ENCODE peak calls at places on chromosomes 3 and 15, in ten cellular contexts. P is naive B cell; Y is hypothalamus; W is adrenal gland; H is IMR-90; S is cardiac fibroblast; Q is prostate gland; A is cardiac muscle cell; G is transverse colon; F is stimulated activated naive B cell treated with anti-CD40 and anti-IgM and Interleukin-4, amounts not matched to agents 10 μg/mL and 1 μg/mL and 100 μg/mL, for 72 hours. D is an unnamed sample.

GRCh38 chr15:73994419-73994883 is at the start of gene PML:
- DNase-seq in G (peak), S (peak), W (peak), P (peak), F (peak), Q (peak), A (peak), H (peak), Y (peak), D (peak)

GRCh38 chr3:110237091-110237615 is 834.5 kb upstream of the NECTIN3 start:
- DNase-seq in Q (no peak), S (no peak), H (no peak), G (no peak), A (no peak), P (no peak), W (no peak), F (no peak), Y (no peak), D (no peak)

GRCh38 chr3:120661963-120662347 is 20.1 kb downstream of the HGD start:
- DNase-seq in Y (no peak), F (no peak), P (no peak), Q (no peak), A (no peak), W (no peak), S (no peak), H (no peak), G (no peak), D (no peak)

GRCh38 chr3:30919600-30919999 is 25.1 kb upstream of the GADL1 start:
- DNase-seq in H (no peak), Q (no peak), Y (no peak), W (no peak), F (no peak), P (no peak), A (no peak), S (no peak), G (no peak), D (no peak)

GRCh38 chr3:32453346-32453745 is 49.3 kb downstream of the CMTM6 start:
- DNase-seq in W (no peak), P (no peak), Q (no peak), A (no peak), S (peak), G (no peak), H (peak), F (no peak), Y (no peak), D (peak)

GRCh38 chr15:101014921-101015841 is 96.0 kb downstream of the LRRK1 start:
- DNase-seq in Y (peak), W (peak), Q (peak), H (peak), A (peak), S (peak), F (peak), G (peak), P (peak), D (peak)

GRCh38 chr3:14124223-14124614 is 451 bp downstream of the CHCHD4 start:
- DNase-seq in F (peak), Q (no peak), W (peak), H (no peak), A (peak), G (peak), P (peak), S (peak), Y (peak), D (peak)

GRCh38 chr15:63353887-63354286 is 27.8 kb downstream of the CA12 start:
- DNase-seq in A (no peak), Y (no peak), G (peak), Q (no peak), W (no peak), F (no peak), H (no peak), P (no peak), S (no peak), D (no peak)

GRCh38 chr15:59380902-59381610 is 8.4 kb upstream of the MYO1E start:
- DNase-seq in Q (no peak), S (no peak), H (no peak), F (no peak), W (no peak), Y (no peak), G (peak), P (no peak), A (no peak), D (no peak)

GRCh38 chr3:141203866-141204265 is 27.8 kb upstream of the PXYLP1 start:
- DNase-seq in Q (no peak), A (no peak), Y (no peak), P (no peak), H (no peak), G (no peak), W (no peak), S (no peak), F (no peak), D (no peak)

GRCh38 chr3:67923796-67924195 is 269.4 kb upstream of the SUCLG2 start:
- DNase-seq in Y (no peak), H (no peak), P (no peak), F (no peak), A (no peak), Q (no peak), G (no peak), W (no peak), S (no peak), D (no peak)

D was measured in fibroblast of pulmonary artery.